ENCODE peak calls at places on chromosomes 4 and X, in four cellular contexts. One of them, this sample, is unnamed.
A peak's percentile ranks its signal among the peaks of the same experiment; 100 is the strongest.

GRCh38 chr4:3284734-3285557 is 7.9 kb upstream of the RGS12 start:
- DNase-seq in PC-3: no peak
- DNase-seq in SK-N-SH: no peak
- DNase-seq in MM.1S: no peak
- DNase-seq in this sample: no peak

GRCh38 chr4:24089831-24090531 is 200.1 kb upstream of the PPARGC1A start:
- DNase-seq in PC-3: peak; percentile 1
- DNase-seq in SK-N-SH: no peak
- DNase-seq in MM.1S: no peak
- DNase-seq in this sample: peak; percentile 50

GRCh38 chr4:159175165-159175988 is 72.5 kb downstream of the RAPGEF2 start:
- DNase-seq in PC-3: peak; percentile 89
- DNase-seq in SK-N-SH: peak; percentile 48
- DNase-seq in MM.1S: peak; percentile 73
- DNase-seq in this sample: peak; percentile 93

GRCh38 chr4:186554890-186555827 is at the start of gene MTNR1A:
- DNase-seq in PC-3: no peak
- DNase-seq in SK-N-SH: peak; percentile 48
- DNase-seq in MM.1S: no peak
- DNase-seq in this sample: peak; percentile 19

GRCh38 chr4:160514126-160514525 is 1411.2 kb downstream of the RAPGEF2 start:
- DNase-seq in PC-3: peak; percentile 7
- DNase-seq in SK-N-SH: no peak
- DNase-seq in MM.1S: no peak
- DNase-seq in this sample: no peak

GRCh38 chr4:11232004-11232403 is 196.7 kb downstream of the HS3ST1 start:
- DNase-seq in PC-3: peak; percentile 64
- DNase-seq in SK-N-SH: no peak
- DNase-seq in MM.1S: no peak
- DNase-seq in this sample: no peak

GRCh38 chrX:72258174-72258573 is 18.9 kb downstream of the RPS4X start:
- DNase-seq in PC-3: peak; percentile 50
- DNase-seq in SK-N-SH: peak; percentile 52
- DNase-seq in MM.1S: no peak
- DNase-seq in this sample: peak; percentile 71

GRCh38 chr4:74056858-74057562 is 18.5 kb upstream of the CXCL3 start:
- DNase-seq in PC-3: peak; percentile 87
- DNase-seq in SK-N-SH: no peak
- DNase-seq in MM.1S: no peak
- DNase-seq in this sample: peak; percentile 91

GRCh38 chr4:42673084-42673429 is 16.2 kb upstream of the ATP8A1 start:
- DNase-seq in PC-3: no peak
- DNase-seq in SK-N-SH: no peak
- DNase-seq in MM.1S: no peak
- DNase-seq in this sample: peak; percentile 61

GRCh38 chr4:118034061-118034785 is at the start of gene NDST3:
- DNase-seq in PC-3: peak; percentile 66
- DNase-seq in SK-N-SH: peak; percentile 81
- DNase-seq in MM.1S: peak; percentile 65
- DNase-seq in this sample: peak; percentile 37

GRCh38 chr4:55742655-55743191 is 76.9 kb upstream of the EXOC1L start:
- DNase-seq in PC-3: peak; percentile 11
- DNase-seq in SK-N-SH: peak; percentile 53
- DNase-seq in MM.1S: no peak
- DNase-seq in this sample: peak; percentile 45

GRCh38 chrX:129540068-129540653 is at the start of gene OCRL:
- DNase-seq in PC-3: peak; percentile 77
- DNase-seq in SK-N-SH: peak; percentile 91
- DNase-seq in MM.1S: peak; percentile 53
- DNase-seq in this sample: peak; percentile 74

GRCh38 chr4:97457253-97457652 is 686.0 kb downstream of the STPG2 start:
- DNase-seq in PC-3: peak; percentile 2
- DNase-seq in SK-N-SH: no peak
- DNase-seq in MM.1S: no peak
- DNase-seq in this sample: no peak

GRCh38 chr4:52037730-52038108 is 380 bp downstream of the SGCB start:
- DNase-seq in PC-3: peak; percentile 26
- DNase-seq in SK-N-SH: peak; percentile 90
- DNase-seq in MM.1S: peak; percentile 41
- DNase-seq in this sample: peak; percentile 66

GRCh38 chr4:30770049-30770549 is 49.9 kb downstream of the PCDH7 start:
- DNase-seq in PC-3: peak; percentile 73
- DNase-seq in SK-N-SH: no peak
- DNase-seq in MM.1S: no peak
- DNase-seq in this sample: no peak

GRCh38 chr4:28148221-28148620 is 1287.6 kb downstream of the STIM2 start:
- DNase-seq in PC-3: peak; percentile 21
- DNase-seq in SK-N-SH: no peak
- DNase-seq in MM.1S: no peak
- DNase-seq in this sample: no peak

GRCh38 chr4:41174444-41174843 is 39.9 kb downstream of the APBB2 start:
- DNase-seq in PC-3: no peak
- DNase-seq in SK-N-SH: no peak
- DNase-seq in MM.1S: no peak
- DNase-seq in this sample: peak; percentile 48

GRCh38 chr4:87112063-87112462 is 108.4 kb downstream of the KLHL8 start:
- DNase-seq in PC-3: no peak
- DNase-seq in SK-N-SH: no peak
- DNase-seq in MM.1S: no peak
- DNase-seq in this sample: no peak

GRCh38 chr4:87109121-87109520 is 111.3 kb downstream of the KLHL8 start:
- DNase-seq in PC-3: no peak
- DNase-seq in SK-N-SH: peak; percentile 62
- DNase-seq in MM.1S: no peak
- DNase-seq in this sample: no peak

GRCh38 chr4:87105101-87105852 is 115.1 kb downstream of the KLHL8 start:
- DNase-seq in PC-3: no peak
- DNase-seq in SK-N-SH: no peak
- DNase-seq in MM.1S: no peak
- DNase-seq in this sample: no peak

GRCh38 chr4:87109945-87110344 is 110.5 kb downstream of the KLHL8 start:
- DNase-seq in PC-3: no peak
- DNase-seq in SK-N-SH: no peak
- DNase-seq in MM.1S: no peak
- DNase-seq in this sample: no peak

DNA sequence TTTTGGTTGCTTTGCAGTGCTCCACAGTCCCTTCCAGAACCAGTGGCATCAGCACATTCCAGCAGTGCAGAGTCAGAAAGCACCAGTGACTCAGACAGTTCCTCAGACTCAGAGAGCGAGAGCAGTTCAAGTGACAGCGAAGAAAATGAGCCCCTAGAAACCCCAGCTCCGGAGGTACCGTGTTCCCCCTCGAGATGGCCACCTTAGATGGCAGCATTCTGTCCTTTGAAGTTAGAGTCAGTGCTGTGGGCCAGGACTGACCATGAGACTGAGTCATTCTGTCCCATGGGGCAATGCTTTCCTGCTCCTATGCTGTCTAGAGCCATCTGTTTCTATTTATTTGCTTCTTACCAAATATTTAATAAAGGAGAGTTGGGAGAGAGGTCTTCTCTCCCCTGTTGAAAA is 112.3 kb downstream of the KLHL8 start:
- DNase-seq in PC-3: peak; percentile 72
- DNase-seq in SK-N-SH: peak; percentile 37
- DNase-seq in MM.1S: no peak
- DNase-seq in this sample: peak; percentile 91
- H3K4me2 ChIP-seq in PC-3: peak overlapping the region; percentile 70
- H3K4me2 ChIP-seq in SK-N-SH: peak overlapping the region; percentile 71
- H3K4me2 ChIP-seq in MM.1S: no peak overlapping the region
- H3K4me2 ChIP-seq in this sample: peak overlapping the region; percentile 76

DNA sequence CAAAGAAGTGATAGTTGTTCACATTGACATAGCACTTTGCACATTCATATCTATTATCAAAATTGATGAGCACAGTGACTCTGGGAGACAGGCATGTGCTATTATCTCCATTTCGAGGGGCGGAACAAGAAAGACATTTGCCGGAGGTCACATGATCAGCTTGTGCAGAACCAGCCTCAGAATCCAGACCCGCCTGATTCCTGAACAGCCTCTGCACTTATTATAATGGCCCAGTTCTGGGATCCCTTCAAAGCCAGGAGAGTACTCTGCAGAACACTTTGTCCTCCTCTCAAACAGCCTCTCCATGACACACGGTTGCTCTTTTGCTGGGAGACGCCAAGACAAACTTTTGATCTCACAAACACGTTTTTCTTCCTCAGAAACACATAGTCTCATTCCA is 48.4 kb downstream of the RWDD4 start:
- DNase-seq in PC-3: no peak
- DNase-seq in SK-N-SH: no peak
- DNase-seq in MM.1S: no peak
- DNase-seq in this sample: peak; percentile 15
- H2AFZ ChIP-seq in PC-3: no peak overlapping the region
- H2AFZ ChIP-seq in SK-N-SH: no peak overlapping the region
- H2AFZ ChIP-seq in MM.1S: no peak overlapping the region
- H2AFZ ChIP-seq in this sample: no peak overlapping the region

GRCh38 chrX:45323387-45323786 is 122.7 kb upstream of the DIPK2B start:
- DNase-seq in PC-3: peak; percentile 88
- DNase-seq in SK-N-SH: no peak
- DNase-seq in MM.1S: no peak
- DNase-seq in this sample: no peak
- TF ChIP-seq EZH2phosphoT487 in PC-3: no peak
- TF ChIP-seq EZH2phosphoT487 in SK-N-SH: no peak
- TF ChIP-seq EZH2phosphoT487 in MM.1S: no peak
- TF ChIP-seq EZH2phosphoT487 in this sample: no peak

DNA sequence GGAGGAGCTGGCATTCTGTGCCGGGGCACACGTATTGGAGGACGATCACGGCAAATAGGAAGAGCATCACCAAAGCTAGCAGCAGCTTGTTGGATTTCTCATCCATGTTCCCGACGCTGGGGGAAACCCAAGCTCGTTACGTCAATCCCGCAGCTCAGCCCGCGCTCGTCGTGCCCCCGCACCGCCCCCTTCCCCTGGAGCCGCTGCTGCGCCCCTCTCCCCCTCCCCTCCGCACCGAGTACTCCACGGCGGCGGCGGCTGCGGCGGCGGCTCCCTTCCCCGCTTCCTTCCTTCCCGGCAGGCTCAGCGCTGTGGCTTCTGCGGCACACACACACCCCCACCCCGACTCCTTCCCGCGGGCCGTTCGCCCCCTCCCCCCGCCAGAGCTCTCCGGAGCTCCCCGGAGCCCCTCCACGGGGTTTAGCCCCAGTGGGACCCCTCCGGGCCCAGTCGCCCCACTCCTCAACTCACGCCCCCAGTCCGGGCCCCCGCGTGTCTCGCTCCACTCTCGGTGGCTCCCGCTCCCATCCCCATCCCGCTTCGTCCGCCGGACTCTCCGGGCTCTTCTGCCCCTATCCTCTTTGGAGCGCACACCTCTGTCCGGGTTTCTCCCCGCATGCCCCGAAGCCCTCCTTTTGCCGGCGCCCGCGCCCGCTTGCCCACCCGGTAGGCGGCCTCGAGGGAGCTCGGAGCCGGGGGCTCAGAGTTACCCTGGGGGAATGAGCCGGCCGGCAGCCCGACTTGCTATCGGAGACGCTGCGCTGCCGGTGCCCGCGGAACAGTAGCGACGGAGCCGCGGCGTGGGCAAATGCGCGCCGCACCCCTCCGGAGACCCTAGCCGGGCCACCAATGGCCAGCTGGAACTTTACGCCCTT is 981 bp downstream of the HS6ST2 start:
- DNase-seq in PC-3: no peak
- DNase-seq in SK-N-SH: peak; percentile 76
- DNase-seq in MM.1S: no peak
- DNase-seq in this sample: peak; percentile 12
- H3K4me2 ChIP-seq in PC-3: peak overlapping the region; percentile 79
- H3K4me2 ChIP-seq in SK-N-SH: no peak overlapping the region
- H3K4me2 ChIP-seq in MM.1S: peak overlapping the region; percentile 30
- H3K4me2 ChIP-seq in this sample: no peak overlapping the region

GRCh38 chr4:15293678-15294077 is 134.2 kb upstream of the C1QTNF7 start:
- DNase-seq in PC-3: no peak
- DNase-seq in SK-N-SH: no peak
- DNase-seq in MM.1S: peak; percentile 40
- DNase-seq in this sample: no peak

GRCh38 chr4:15297344-15297743 is 130.5 kb upstream of the C1QTNF7 start:
- DNase-seq in PC-3: no peak
- DNase-seq in SK-N-SH: no peak
- DNase-seq in MM.1S: no peak
- DNase-seq in this sample: no peak

GRCh38 chr4:15294832-15295231 is 133.0 kb upstream of the C1QTNF7 start:
- DNase-seq in PC-3: no peak
- DNase-seq in SK-N-SH: peak; percentile 29
- DNase-seq in MM.1S: no peak
- DNase-seq in this sample: no peak

GRCh38 chr4:15294202-15294601 is 133.6 kb upstream of the C1QTNF7 start:
- DNase-seq in PC-3: no peak
- DNase-seq in SK-N-SH: peak; percentile 23
- DNase-seq in MM.1S: no peak
- DNase-seq in this sample: no peak

GRCh38 chr4:15295421-15296162 is 132.2 kb upstream of the C1QTNF7 start:
- DNase-seq in PC-3: peak; percentile 1
- DNase-seq in SK-N-SH: peak; percentile 51
- DNase-seq in MM.1S: no peak
- DNase-seq in this sample: no peak
- H2AFZ ChIP-seq in PC-3: no peak overlapping the region
- H2AFZ ChIP-seq in SK-N-SH: no peak overlapping the region
- H2AFZ ChIP-seq in MM.1S: no peak overlapping the region
- H2AFZ ChIP-seq in this sample: no peak overlapping the region